ENCODE peak calls at places on chromosome 14, in six cellular contexts. C is lung, S is heart right ventricle, I is AG04450, B is HFF-Myc, N is neural progenitor cell. D is an unnamed sample.

GRCh38 chr14:74543771-74544170 is 50.2 kb downstream of the ISCA2 start:
- DNase-seq in C (no peak), S (no peak), I (no peak), B (no peak), N (no peak), D (no peak)

GRCh38 chr14:97707603-97708002 is 910.4 kb downstream of the VRK1 start:
- DNase-seq in B (no peak), N (no peak), C (no peak), S (no peak), I (no peak), D (no peak)

GRCh38 chr14:22837059-22837749 is 819 bp downstream of the MMP14 start:
- DNase-seq in I (no peak), S (peak; percentile 73), C (no peak), N (peak; percentile 53), B (no peak), D (no peak)

GRCh38 chr14:78902010-78902623 is 731.9 kb downstream of the NRXN3 start:
- DNase-seq in C (no peak), B (peak; percentile 6), N (peak; percentile 79), S (no peak), I (peak; percentile 20), D (peak; percentile 10)

GRCh38 chr14:20557212-20557542 is 3.7 kb downstream of the RNASE9 start:
- DNase-seq in S (no peak), I (no peak), B (no peak), C (no peak), N (no peak), D (no peak)

GRCh38 chr14:33959692-33960151 is 8.8 kb upstream of the EGLN3 start:
- DNase-seq in N (peak; percentile 57), B (no peak), S (no peak), I (no peak), C (no peak), D (no peak)

GRCh38 chr14:68359862-68360552 is 432.9 kb downstream of the ZFP36L1 start:
- DNase-seq in N (no peak), S (peak; percentile 35), B (peak; percentile 42), I (no peak), C (peak; percentile 78), D (no peak)

GRCh38 chr14:88476375-88476774 is 78.4 kb downstream of the PTPN21 start:
- DNase-seq in S (no peak), N (no peak), I (no peak), C (no peak), B (no peak), D (no peak)

GRCh38 chr14:101862711-101863110 is 101.2 kb downstream of the PPP2R5C start:
- DNase-seq in N (no peak), I (no peak), C (no peak), B (no peak), S (no peak), D (no peak)

GRCh38 chr14:69693145-69693544 is 73.8 kb upstream of the SRSF5 start:
- DNase-seq in S (peak; percentile 38), B (no peak), I (no peak), C (no peak), N (peak; percentile 34), D (no peak)

GRCh38 chr14:105532735-105533141 is 6.4 kb downstream of the TMEM121 start:
- DNase-seq in N (peak; percentile 45), S (peak; percentile 31), B (no peak), I (no peak), C (no peak), D (no peak)

GRCh38 chr14:24285351-24285750 is 14.0 kb upstream of the RABGGTA start:
- DNase-seq in B (no peak), N (no peak), I (no peak), S (no peak), C (no peak), D (no peak)

GRCh38 chr14:81319314-81319713 is 80.8 kb downstream of the STON2 start:
- DNase-seq in S (no peak), N (no peak), C (no peak), I (no peak), B (no peak), D (no peak)

GRCh38 chr14:80212025-80212402 is 710 bp upstream of the DIO2 start:
- DNase-seq in B (no peak), N (peak; percentile 40), I (peak; percentile 23), S (no peak), C (no peak), D (peak; percentile 33)

GRCh38 chr14:80215081-80215480 is 3.8 kb upstream of the DIO2 start:
- DNase-seq in I (no peak), C (no peak), B (no peak), S (no peak), N (no peak), D (peak; percentile 13)

GRCh38 chr14:80213602-80214001 is 2.3 kb upstream of the DIO2 start:
- DNase-seq in S (no peak), C (no peak), B (peak; percentile 30), I (no peak), N (peak; percentile 48), D (peak; percentile 67)

GRCh38 chr14:80208426-80208950 is 2.8 kb downstream of the DIO2 start:
- DNase-seq in N (no peak), B (no peak), C (no peak), S (no peak), I (no peak), D (no peak)

GRCh38 chr14:80211143-80212024 is at the start of gene DIO2:
- DNase-seq in C (no peak), I (no peak), N (peak; percentile 12), B (peak; percentile 17), S (peak; percentile 46), D (peak; percentile 27)
- H3K4me3 ChIP-seq in C (no peak within 1 kb of the TSS), I (peak within 1 kb of the TSS; percentile 54), N (peak within 1 kb of the TSS; percentile 11), B (peak within 1 kb of the TSS; percentile 36), S (peak within 1 kb of the TSS; percentile 54), D (peak within 1 kb of the TSS; percentile 49)

DNA sequence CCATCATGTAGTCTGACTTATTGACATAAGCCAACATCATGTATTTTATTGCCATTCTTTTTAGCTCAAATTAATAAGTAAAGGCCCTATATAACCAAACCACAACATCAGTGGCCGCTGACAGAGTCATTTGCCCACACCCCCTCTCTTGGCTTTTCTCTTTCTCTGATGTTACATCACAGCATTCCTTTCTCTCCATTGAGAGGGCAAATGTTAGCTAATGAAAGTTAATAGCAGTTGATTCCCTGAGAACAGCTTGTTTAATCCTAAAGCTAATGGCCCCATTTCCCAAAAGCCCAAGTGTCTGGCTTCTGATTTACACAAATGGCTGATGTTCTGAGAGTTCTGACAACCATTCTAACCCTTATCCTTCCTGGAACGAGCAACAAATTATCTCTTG is 308.8 kb downstream of the SNAPC1 start:
- DNase-seq in C (no peak), S (no peak), I (no peak), N (peak; percentile 33), B (no peak), D (no peak)
- TF ChIP-seq CTCF in C (no peak), S (no peak), I (no peak), N (no peak), B (no peak), D (no peak)

DNA sequence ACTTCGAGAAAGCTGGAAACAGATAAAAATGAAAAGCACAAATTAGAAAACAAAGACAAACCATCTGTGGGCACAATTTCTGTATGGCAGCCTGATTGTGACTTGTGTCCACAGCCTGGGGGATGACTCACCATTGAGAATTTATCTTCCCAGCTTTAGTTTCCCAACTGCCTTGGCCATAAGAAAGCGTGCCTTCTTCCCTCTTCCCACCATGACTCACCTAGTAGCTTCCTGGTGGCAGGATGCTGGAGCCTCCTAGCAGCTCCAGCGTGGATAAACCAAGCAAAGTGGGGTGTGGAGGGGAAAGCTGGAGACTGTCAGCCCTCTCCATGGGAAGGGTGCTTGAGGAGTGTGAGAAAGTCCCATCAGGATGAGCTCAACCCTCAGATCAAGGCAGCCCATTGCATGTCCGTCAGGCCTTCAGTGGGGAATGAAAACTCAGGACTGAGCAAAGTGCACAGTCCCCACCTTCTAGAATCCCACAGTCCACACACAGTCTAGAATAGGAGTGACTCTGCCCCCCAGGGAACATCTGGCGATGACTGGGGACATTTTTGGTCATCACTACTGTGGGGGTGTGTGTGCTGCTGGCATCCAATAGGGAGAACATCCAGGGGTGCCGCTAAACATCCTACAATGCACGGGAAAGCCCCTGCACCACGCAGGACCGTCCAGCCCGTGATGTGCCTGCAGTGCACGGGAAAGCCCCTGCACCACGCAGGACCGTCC is 22.4 kb upstream of the SERPINA6 start:
- DNase-seq in N (no peak), I (peak; percentile 67), B (peak; percentile 77), C (no peak), S (no peak), D (peak; percentile 86)
- H3K4me3 ChIP-seq in N (no peak overlapping the region), I (no peak overlapping the region), B (no peak overlapping the region), C (no peak overlapping the region), S (no peak overlapping the region), D (no peak overlapping the region)

GRCh38 chr14:77653473-77653872 is 37.0 kb upstream of the SPTLC2 start:
- DNase-seq in I (no peak), S (no peak), B (no peak), C (no peak), N (peak; percentile 55), D (no peak)
- TF ChIP-seq CTCF in I (peak; percentile 35), S (no peak), B (no peak), C (no peak), N (peak; percentile 55), D (no peak)

GRCh38 chr14:103139371-103140016 is 16.2 kb downstream of the TNFAIP2 start:
- DNase-seq in N (no peak), S (no peak), B (no peak), I (no peak), C (no peak), D (no peak)

GRCh38 chr14:103142031-103142430 is 18.8 kb downstream of the TNFAIP2 start:
- DNase-seq in I (no peak), B (no peak), C (no peak), N (no peak), S (no peak), D (no peak)

GRCh38 chr14:103142903-103143302 is 19.6 kb downstream of the TNFAIP2 start:
- DNase-seq in S (no peak), I (no peak), B (no peak), N (no peak), C (no peak), D (no peak)

GRCh38 chr14:103140316-103141109 is 17.3 kb downstream of the TNFAIP2 start:
- DNase-seq in B (no peak), C (no peak), I (no peak), N (no peak), S (no peak), D (no peak)

GRCh38 chr14:103141117-103141796 is 18.0 kb downstream of the TNFAIP2 start:
- DNase-seq in B (no peak), S (peak; percentile 32), I (no peak), N (peak; percentile 73), C (peak; percentile 51), D (no peak)
- H3K4me3 ChIP-seq in B (no peak overlapping the region), S (no peak overlapping the region), I (no peak overlapping the region), N (no peak overlapping the region), C (no peak overlapping the region), D (no peak overlapping the region)

D was measured in AG09309.